ENCODE peak calls at places on chromosome 16, in five cellular contexts. D is dorsolateral prefrontal cortex, M is lower leg skin, W is GM13976, R is H7. S is an unnamed sample.

GRCh38 chr16:17658881-17659280 is 188.1 kb upstream of the XYLT1 start:
- DNase-seq in R (no peak), M (no peak), D (no peak), W (no peak), S (no peak)

GRCh38 chr16:11379420-11379819 is 34.2 kb downstream of the RMI2 start:
- DNase-seq in R (peak; percentile 5), M (no peak), D (no peak), W (peak; percentile 77), S (no peak)

GRCh38 chr16:85888405-85889331 is 10.3 kb upstream of the IRF8 start:
- DNase-seq in R (no peak), W (peak; percentile 80), M (no peak), D (no peak), S (peak; percentile 58)

GRCh38 chr16:49482690-49483089 is 109.1 kb downstream of the C16orf78 start:
- DNase-seq in M (no peak), R (no peak), W (no peak), D (peak; percentile 29), S (no peak)

GRCh38 chr16:29719063-29719462 is 26.7 kb downstream of the C16orf54 start:
- DNase-seq in R (no peak), D (no peak), W (no peak), M (no peak), S (no peak)

GRCh38 chr16:65816556-65816955 is 549.9 kb upstream of the CDH5 start:
- DNase-seq in M (no peak), D (no peak), W (no peak), R (no peak), S (no peak)

GRCh38 chr16:84277244-84277823 is 17.3 kb upstream of the WFDC1 start:
- DNase-seq in M (peak; percentile 46), R (peak; percentile 86), D (peak; percentile 77), W (peak; percentile 80), S (peak; percentile 75)

GRCh38 chr16:28839004-28839639 is 7.0 kb downstream of the TUFM start:
- DNase-seq in M (no peak), D (no peak), R (no peak), W (no peak), S (no peak)

GRCh38 chr16:19523184-19523558 is 571 bp upstream of the CCP110 start:
- DNase-seq in W (no peak), R (no peak), D (no peak), M (no peak), S (no peak)

GRCh38 chr16:51166116-51166515 is 15.0 kb upstream of the SALL1 start:
- DNase-seq in R (no peak), W (no peak), M (no peak), D (no peak), S (peak; percentile 74)

GRCh38 chr16:89357055-89357454 is 133.3 kb downstream of the ANKRD11 start:
- DNase-seq in R (peak; percentile 82), M (no peak), W (no peak), D (no peak), S (peak; percentile 79)

GRCh38 chr16:66935319-66936011 is at the start of gene CES2:
- DNase-seq in D (no peak), W (no peak), R (peak; percentile 68), M (peak; percentile 52), S (no peak)

GRCh38 chr16:63447121-63447520 is 1410.9 kb upstream of the CDH8 start:
- DNase-seq in M (no peak), D (no peak), W (no peak), R (no peak), S (no peak)

GRCh38 chr16:21991621-21992020 is 9.3 kb downstream of the PDZD9 start:
- DNase-seq in M (no peak), R (no peak), W (no peak), D (no peak), S (no peak)

GRCh38 chr16:67277294-67277998 is 1.9 kb upstream of the PLEKHG4 start:
- DNase-seq in R (no peak), W (no peak), D (no peak), M (peak; percentile 38), S (peak; percentile 85)

GRCh38 chr16:8631373-8631772 is 9.9 kb downstream of the METTL22 start:
- DNase-seq in D (no peak), W (no peak), R (no peak), M (no peak), S (no peak)

S was measured in islet precursor cell.